ENCODE peak calls at places on chromosomes 12 and 14, in six cellular contexts. One of them, this sample, is unnamed.

GRCh38 chr12:24698972-24699371 is 249.9 kb downstream of the BCAT1 start:
- DNase-seq in mesenchymal stem cell: no peak
- DNase-seq in IMR-90: no peak
- DNase-seq in neuronal stem cell: no peak
- DNase-seq in H1: no peak
- DNase-seq in trophoblast cell: no peak
- DNase-seq in this sample: no peak

GRCh38 chr12:13181375-13182070 is 15.0 kb upstream of the EMP1 start:
- DNase-seq in mesenchymal stem cell: peak; percentile 20
- DNase-seq in IMR-90: no peak
- DNase-seq in neuronal stem cell: no peak
- DNase-seq in H1: no peak
- DNase-seq in trophoblast cell: peak; percentile 19
- DNase-seq in this sample: peak; percentile 17

GRCh38 chr14:69987416-69988144 is 108.4 kb downstream of the SMOC1 start:
- DNase-seq in mesenchymal stem cell: no peak
- DNase-seq in IMR-90: no peak
- DNase-seq in neuronal stem cell: peak; percentile 87
- DNase-seq in H1: peak; percentile 33
- DNase-seq in trophoblast cell: no peak
- DNase-seq in this sample: peak; percentile 72

GRCh38 chr12:95802482-95803264 is 12.1 kb upstream of the NTN4 start:
- DNase-seq in mesenchymal stem cell: peak; percentile 82
- DNase-seq in IMR-90: peak; percentile 93
- DNase-seq in neuronal stem cell: no peak
- DNase-seq in H1: no peak
- DNase-seq in trophoblast cell: peak; percentile 97
- DNase-seq in this sample: no peak

GRCh38 chr14:20219033-20219432 is 4.5 kb upstream of the OR11H6 start:
- DNase-seq in mesenchymal stem cell: no peak
- DNase-seq in IMR-90: no peak
- DNase-seq in neuronal stem cell: no peak
- DNase-seq in H1: no peak
- DNase-seq in trophoblast cell: peak; percentile 13
- DNase-seq in this sample: no peak

GRCh38 chr14:67710209-67710608 is 8.5 kb downstream of the RDH12 start:
- DNase-seq in mesenchymal stem cell: no peak
- DNase-seq in IMR-90: no peak
- DNase-seq in neuronal stem cell: no peak
- DNase-seq in H1: no peak
- DNase-seq in trophoblast cell: no peak
- DNase-seq in this sample: no peak

GRCh38 chr12:14668591-14668990 is 27.8 kb downstream of the GUCY2C start:
- DNase-seq in mesenchymal stem cell: no peak
- DNase-seq in IMR-90: no peak
- DNase-seq in neuronal stem cell: no peak
- DNase-seq in H1: no peak
- DNase-seq in trophoblast cell: no peak
- DNase-seq in this sample: no peak

GRCh38 chr12:87848248-87848868 is 180.8 kb downstream of the C12orf50 start:
- DNase-seq in mesenchymal stem cell: peak; percentile 65
- DNase-seq in IMR-90: peak; percentile 82
- DNase-seq in neuronal stem cell: peak; percentile 49
- DNase-seq in H1: no peak
- DNase-seq in trophoblast cell: peak; percentile 81
- DNase-seq in this sample: no peak

GRCh38 chr12:48601013-48601756 is 31.3 kb upstream of the LALBA start:
- DNase-seq in mesenchymal stem cell: peak; percentile 36
- DNase-seq in IMR-90: peak; percentile 47
- DNase-seq in neuronal stem cell: peak; percentile 26
- DNase-seq in H1: peak; percentile 61
- DNase-seq in trophoblast cell: no peak
- DNase-seq in this sample: peak; percentile 92

GRCh38 chr12:70724444-70724843 is 87.2 kb upstream of the PTPRB start:
- DNase-seq in mesenchymal stem cell: peak; percentile 2
- DNase-seq in IMR-90: peak; percentile 1
- DNase-seq in neuronal stem cell: no peak
- DNase-seq in H1: no peak
- DNase-seq in trophoblast cell: peak; percentile 35
- DNase-seq in this sample: peak; percentile 35

GRCh38 chr12:83097656-83098055 is 410.9 kb downstream of the TMTC2 start:
- DNase-seq in mesenchymal stem cell: no peak
- DNase-seq in IMR-90: no peak
- DNase-seq in neuronal stem cell: no peak
- DNase-seq in H1: no peak
- DNase-seq in trophoblast cell: no peak
- DNase-seq in this sample: no peak

GRCh38 chr12:30067156-30067555 is 283.4 kb upstream of the TMTC1 start:
- DNase-seq in mesenchymal stem cell: peak; percentile 32
- DNase-seq in IMR-90: peak; percentile 36
- DNase-seq in neuronal stem cell: no peak
- DNase-seq in H1: no peak
- DNase-seq in trophoblast cell: no peak
- DNase-seq in this sample: no peak

GRCh38 chr14:95314609-95315008 is 5.1 kb downstream of the CLMN start:
- DNase-seq in mesenchymal stem cell: peak; percentile 35
- DNase-seq in IMR-90: no peak
- DNase-seq in neuronal stem cell: no peak
- DNase-seq in H1: no peak
- DNase-seq in trophoblast cell: peak; percentile 75
- DNase-seq in this sample: no peak

GRCh38 chr12:3896851-3897351 is 23.7 kb upstream of the PARP11 start:
- DNase-seq in mesenchymal stem cell: peak; percentile 35
- DNase-seq in IMR-90: no peak
- DNase-seq in neuronal stem cell: no peak
- DNase-seq in H1: no peak
- DNase-seq in trophoblast cell: peak; percentile 85
- DNase-seq in this sample: no peak

GRCh38 chr12:108560321-108560721 is 652 bp downstream of the SART3 start:
- DNase-seq in mesenchymal stem cell: peak; percentile 64
- DNase-seq in IMR-90: peak; percentile 64
- DNase-seq in neuronal stem cell: no peak
- DNase-seq in H1: no peak
- DNase-seq in trophoblast cell: peak; percentile 16
- DNase-seq in this sample: no peak

GRCh38 chr12:127809236-127809635 is 457.7 kb upstream of the TMEM132C start:
- DNase-seq in mesenchymal stem cell: peak; percentile 77
- DNase-seq in IMR-90: no peak
- DNase-seq in neuronal stem cell: no peak
- DNase-seq in H1: no peak
- DNase-seq in trophoblast cell: peak; percentile 18
- DNase-seq in this sample: no peak

GRCh38 chr14:45181329-45181728 is 45.6 kb downstream of the FANCM start:
- DNase-seq in mesenchymal stem cell: no peak
- DNase-seq in IMR-90: peak; percentile 6
- DNase-seq in neuronal stem cell: no peak
- DNase-seq in H1: no peak
- DNase-seq in trophoblast cell: no peak
- DNase-seq in this sample: no peak
- H4K91ac ChIP-seq in mesenchymal stem cell: no peak overlapping the region
- H4K91ac ChIP-seq in IMR-90: no peak overlapping the region
- H4K91ac ChIP-seq in neuronal stem cell: no peak overlapping the region
- H4K91ac ChIP-seq in H1: no peak overlapping the region
- H4K91ac ChIP-seq in trophoblast cell: no peak overlapping the region
- H4K91ac ChIP-seq in this sample: no peak overlapping the region

GRCh38 chr12:58954002-58954401 is 33.7 kb upstream of the LRIG3 start:
- DNase-seq in mesenchymal stem cell: no peak
- DNase-seq in IMR-90: no peak
- DNase-seq in neuronal stem cell: no peak
- DNase-seq in H1: no peak
- DNase-seq in trophoblast cell: no peak
- DNase-seq in this sample: no peak
- H3K4ac ChIP-seq in mesenchymal stem cell: no peak overlapping the region
- H3K4ac ChIP-seq in IMR-90: no peak overlapping the region
- H3K4ac ChIP-seq in neuronal stem cell: no peak overlapping the region
- H3K4ac ChIP-seq in H1: no peak overlapping the region
- H3K4ac ChIP-seq in trophoblast cell: no peak overlapping the region
- H3K4ac ChIP-seq in this sample: no peak overlapping the region

GRCh38 chr14:97788846-97789528 is 991.8 kb downstream of the VRK1 start:
- DNase-seq in mesenchymal stem cell: no peak
- DNase-seq in IMR-90: no peak
- DNase-seq in neuronal stem cell: no peak
- DNase-seq in H1: no peak
- DNase-seq in trophoblast cell: no peak
- DNase-seq in this sample: no peak
- H3K23ac ChIP-seq in mesenchymal stem cell: no peak overlapping the region
- H3K23ac ChIP-seq in IMR-90: no peak overlapping the region
- H3K23ac ChIP-seq in neuronal stem cell: no peak overlapping the region
- H3K23ac ChIP-seq in H1: no peak overlapping the region
- H3K23ac ChIP-seq in trophoblast cell: no peak overlapping the region
- H3K23ac ChIP-seq in this sample: no peak overlapping the region

GRCh38 chr14:57136669-57137068 is 132.0 kb downstream of the EXOC5 start:
- DNase-seq in mesenchymal stem cell: no peak
- DNase-seq in IMR-90: no peak
- DNase-seq in neuronal stem cell: no peak
- DNase-seq in H1: no peak
- DNase-seq in trophoblast cell: no peak
- DNase-seq in this sample: no peak
- H4K91ac ChIP-seq in mesenchymal stem cell: no peak overlapping the region
- H4K91ac ChIP-seq in IMR-90: no peak overlapping the region
- H4K91ac ChIP-seq in neuronal stem cell: no peak overlapping the region
- H4K91ac ChIP-seq in H1: no peak overlapping the region
- H4K91ac ChIP-seq in trophoblast cell: no peak overlapping the region
- H4K91ac ChIP-seq in this sample: no peak overlapping the region

GRCh38 chr12:131950182-131950913 is 606 bp downstream of the EP400 start:
- DNase-seq in mesenchymal stem cell: peak; percentile 40
- DNase-seq in IMR-90: no peak
- DNase-seq in neuronal stem cell: no peak
- DNase-seq in H1: no peak
- DNase-seq in trophoblast cell: peak; percentile 33
- DNase-seq in this sample: no peak
- H3K4ac ChIP-seq in mesenchymal stem cell: peak overlapping the region; percentile 61
- H3K4ac ChIP-seq in IMR-90: peak overlapping the region; percentile 75
- H3K4ac ChIP-seq in neuronal stem cell: peak overlapping the region; percentile 23
- H3K4ac ChIP-seq in H1: peak overlapping the region; percentile 23
- H3K4ac ChIP-seq in trophoblast cell: peak overlapping the region; percentile 98
- H3K4ac ChIP-seq in this sample: no peak overlapping the region

DNA sequence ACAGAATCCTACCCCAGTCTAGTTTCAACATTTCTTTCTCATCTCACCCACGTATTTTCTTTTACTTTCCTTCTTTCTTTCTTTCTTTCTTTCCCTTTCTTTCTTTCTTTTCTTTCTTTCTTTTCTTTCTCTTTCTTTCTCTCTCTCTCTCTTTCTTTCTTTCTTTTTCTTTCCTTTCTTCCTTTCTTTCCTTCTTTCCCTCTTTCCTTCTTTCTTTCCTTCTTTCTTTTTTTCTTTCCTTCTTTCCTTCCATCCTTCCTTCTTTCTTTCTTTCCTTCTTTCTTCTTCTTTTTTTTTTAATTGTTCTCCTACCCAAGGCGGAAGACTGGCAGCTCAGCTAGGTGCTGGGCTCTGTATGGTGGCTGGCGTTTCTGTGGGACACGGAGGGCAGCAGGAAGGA is 55.0 kb downstream of the GLT1D1 start:
- DNase-seq in mesenchymal stem cell: no peak
- DNase-seq in IMR-90: no peak
- DNase-seq in neuronal stem cell: no peak
- DNase-seq in H1: no peak
- DNase-seq in trophoblast cell: no peak
- DNase-seq in this sample: no peak
- H3K23ac ChIP-seq in mesenchymal stem cell: no peak overlapping the region
- H3K23ac ChIP-seq in IMR-90: no peak overlapping the region
- H3K23ac ChIP-seq in neuronal stem cell: no peak overlapping the region
- H3K23ac ChIP-seq in H1: no peak overlapping the region
- H3K23ac ChIP-seq in trophoblast cell: no peak overlapping the region
- H3K23ac ChIP-seq in this sample: no peak overlapping the region

DNA sequence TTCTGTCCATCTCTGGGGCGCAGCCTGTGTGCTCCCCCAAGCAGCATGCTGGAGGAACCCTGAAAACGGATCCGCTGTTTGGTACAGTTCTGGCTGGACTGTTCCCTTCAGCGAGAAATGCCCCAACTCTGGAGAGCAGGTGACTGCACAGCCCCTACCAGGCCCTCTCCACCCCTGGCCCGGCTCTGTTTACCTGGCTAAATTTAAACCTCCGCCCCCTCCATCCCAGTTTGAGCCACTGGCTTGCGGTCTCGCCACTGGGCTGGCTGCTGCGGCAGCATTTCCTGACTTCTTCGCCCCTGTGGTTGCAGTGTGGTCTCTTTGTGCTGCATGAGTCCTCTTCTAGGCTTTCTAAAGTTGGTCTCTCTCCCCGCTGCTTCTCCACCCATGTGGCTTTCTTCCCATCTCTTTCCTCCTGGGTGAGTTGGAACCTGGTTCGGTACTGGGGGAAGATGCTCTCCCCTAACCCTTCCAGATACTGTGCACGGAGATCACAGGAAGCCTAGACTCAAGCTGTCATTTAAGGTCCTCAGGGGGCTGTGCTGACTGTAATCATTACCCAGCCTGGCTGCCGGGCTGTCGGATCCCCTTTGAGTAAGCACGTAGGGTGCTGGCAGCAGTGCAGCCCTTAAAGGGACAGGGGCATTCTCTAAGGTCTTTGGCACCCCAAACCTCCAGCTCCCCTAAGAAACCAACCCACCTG is 60.6 kb downstream of the FBXL14 start:
- DNase-seq in mesenchymal stem cell: no peak
- DNase-seq in IMR-90: peak; percentile 43
- DNase-seq in neuronal stem cell: no peak
- DNase-seq in H1: no peak
- DNase-seq in trophoblast cell: no peak
- DNase-seq in this sample: peak; percentile 25
- H4K91ac ChIP-seq in mesenchymal stem cell: no peak overlapping the region
- H4K91ac ChIP-seq in IMR-90: no peak overlapping the region
- H4K91ac ChIP-seq in neuronal stem cell: no peak overlapping the region
- H4K91ac ChIP-seq in H1: no peak overlapping the region
- H4K91ac ChIP-seq in trophoblast cell: no peak overlapping the region
- H4K91ac ChIP-seq in this sample: no peak overlapping the region